ENCODE peak calls at places on chromosome 3, in five cellular contexts. W is H9, V is neuronal stem cell, U is IMR-90, P is H1. H is an unnamed sample.
A peak's percentile ranks its signal among the peaks of the same experiment; 100 is the strongest.

GRCh38 chr3:72903004-72903403 is 15.2 kb downstream of the GXYLT2 start:
- DNase-seq in W (no peak), V (no peak), U (peak; percentile 93), P (no peak), H (peak; percentile 84)

GRCh38 chr3:27840807-27841594 is 118.9 kb upstream of the EOMES start:
- DNase-seq in W (no peak), V (no peak), U (no peak), P (no peak), H (no peak)

GRCh38 chr3:150268426-150269321 is 139.4 kb upstream of the TSC22D2 start:
- DNase-seq in W (no peak), V (no peak), U (peak; percentile 66), P (no peak), H (peak; percentile 78)

GRCh38 chr3:136621628-136622027 is 130.6 kb downstream of the STAG1 start:
- DNase-seq in W (no peak), V (no peak), U (peak; percentile 76), P (no peak), H (no peak)

GRCh38 chr3:138197058-138197457 is 10.0 kb downstream of the ARMC8 start:
- DNase-seq in W (peak; percentile 52), V (no peak), U (peak; percentile 50), P (no peak), H (peak; percentile 51)

GRCh38 chr3:193262707-193263106 is 21.7 kb downstream of the PLAAT1 start:
- DNase-seq in W (no peak), V (no peak), U (no peak), P (no peak), H (no peak)

GRCh38 chr3:108103971-108104797 is 13.4 kb upstream of the CD47 start:
- DNase-seq in W (no peak), V (no peak), U (peak; percentile 52), P (no peak), H (no peak)

GRCh38 chr3:72160351-72160750 is 375.4 kb upstream of the PROK2 start:
- DNase-seq in W (no peak), V (no peak), U (no peak), P (no peak), H (no peak)

GRCh38 chr3:160226026-160226739 is 961 bp downstream of the C3orf80 start:
- DNase-seq in W (peak; percentile 53), V (peak; percentile 23), U (no peak), P (peak; percentile 70), H (peak; percentile 24)

DNA sequence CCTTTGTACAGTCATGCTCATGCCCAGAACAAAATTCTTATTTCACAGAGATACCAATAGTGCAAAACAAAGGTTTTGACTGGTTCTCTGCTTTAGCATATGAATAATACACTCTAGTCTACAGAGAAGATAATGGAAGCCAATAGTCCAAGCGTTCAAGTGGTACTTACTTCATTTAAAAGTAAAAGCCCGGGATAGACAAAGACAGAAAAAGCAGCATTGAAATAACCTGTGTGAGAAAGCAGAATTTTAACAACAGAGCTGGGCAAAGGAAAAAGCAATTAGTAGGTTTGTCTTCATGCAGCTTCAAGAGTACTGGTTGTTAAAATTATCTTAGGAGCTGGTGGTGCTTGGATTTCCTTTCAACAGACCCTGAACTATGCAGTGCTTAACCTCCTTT is 848.3 kb downstream of the FHIT start:
- DNase-seq in W (no peak), V (no peak), U (no peak), P (no peak), H (no peak)
- H2BK15ac ChIP-seq in W (no peak overlapping the region), V (no peak overlapping the region), U (no peak overlapping the region), P (no peak overlapping the region), H (no peak overlapping the region)

DNA sequence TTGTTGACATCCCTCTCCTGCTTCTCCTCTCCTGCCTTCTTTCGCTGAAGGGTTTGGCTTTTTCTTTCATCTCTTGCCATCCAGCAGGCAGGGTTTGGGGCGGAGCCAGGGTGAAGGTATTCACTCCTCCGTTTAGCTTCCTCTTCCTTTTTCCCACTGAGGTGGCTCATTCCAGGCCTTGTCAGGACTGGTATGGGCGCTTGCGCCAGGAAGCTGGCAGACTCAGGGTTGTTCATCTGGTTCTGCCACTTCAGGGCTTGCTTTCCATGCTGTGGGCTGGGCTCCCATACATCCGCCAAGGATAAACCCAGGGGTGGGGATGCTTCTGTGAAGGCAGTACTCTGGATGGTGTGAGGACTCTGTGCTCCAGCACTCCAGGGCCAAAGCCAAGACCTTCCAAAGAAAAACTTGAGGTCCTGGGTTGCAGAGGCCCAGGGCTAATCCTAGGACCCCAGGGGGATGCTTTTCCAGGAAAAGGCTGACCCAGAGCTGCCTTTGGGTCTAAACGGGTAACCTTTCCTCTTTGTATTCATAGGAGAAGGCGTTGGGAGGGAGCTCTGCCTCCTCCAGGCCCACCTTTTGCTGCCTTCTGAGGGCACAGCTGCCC is 7.7 kb upstream of the AMOTL2 start:
- DNase-seq in W (peak; percentile 67), V (no peak), U (no peak), P (no peak), H (no peak)
- H4K91ac ChIP-seq in W (no peak overlapping the region), V (no peak overlapping the region), U (no peak overlapping the region), P (no peak overlapping the region), H (no peak overlapping the region)

GRCh38 chr3:54960736-54961135 is 32.9 kb upstream of the LRTM1 start:
- DNase-seq in W (no peak), V (no peak), U (no peak), P (no peak), H (no peak)
- H2BK15ac ChIP-seq in W (no peak overlapping the region), V (no peak overlapping the region), U (peak overlapping the region; percentile 6), P (no peak overlapping the region), H (no peak overlapping the region)

DNA sequence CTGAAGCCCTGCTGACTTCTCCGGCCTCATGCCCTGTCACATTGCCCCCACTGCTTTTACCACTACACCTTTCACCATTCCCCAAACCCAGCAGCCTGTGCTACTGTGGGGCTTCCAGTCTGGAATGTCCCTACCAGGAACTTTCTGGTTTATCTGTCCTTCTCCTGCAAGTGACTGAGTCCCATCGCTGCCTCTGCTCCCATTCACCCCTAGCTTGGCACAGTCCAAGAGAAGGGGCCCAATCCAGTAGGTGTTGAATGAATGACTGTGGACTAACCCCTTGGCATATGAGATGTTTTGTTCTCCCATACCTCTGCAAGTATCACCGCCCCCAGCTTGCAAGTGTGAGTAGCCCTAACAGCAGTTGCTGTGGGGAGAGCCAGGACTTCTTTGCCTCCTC is 31.9 kb downstream of the HMCES start:
- DNase-seq in W (no peak), V (no peak), U (no peak), P (no peak), H (no peak)
- H4K91ac ChIP-seq in W (no peak overlapping the region), V (no peak overlapping the region), U (no peak overlapping the region), P (no peak overlapping the region), H (no peak overlapping the region)

H was measured in mesenchymal stem cell.